ENCODE peak calls at places on chromosomes 2 and 18, in ten cellular contexts. P, L, E, W, H, X, I, K, J and Q are unnamed samples.

GRCh38 chr2:186558512-186559276 is 31.2 kb upstream of the ITGAV start:
- DNase-seq in W (peak; percentile 45), X (peak; percentile 54), E (no peak), J (no peak), P (no peak), H (no peak), I (no peak), L (no peak), K (no peak), Q (no peak)

GRCh38 chr2:177530513-177531039 is 138.0 kb downstream of the AGPS start:
- DNase-seq in I (no peak), L (no peak), W (no peak), H (no peak), E (no peak), P (no peak), K (no peak), J (no peak), X (no peak), Q (no peak)

GRCh38 chr2:235026137-235026536 is 74.3 kb downstream of the SH3BP4 start:
- DNase-seq in E (no peak), W (peak; percentile 75), P (peak; percentile 61), I (no peak), K (peak; percentile 67), H (no peak), L (peak; percentile 88), J (no peak), X (peak; percentile 84), Q (peak; percentile 15)

GRCh38 chr2:192877159-192877558 is 682.4 kb upstream of the TMEFF2 start:
- DNase-seq in X (no peak), H (no peak), J (no peak), L (no peak), K (no peak), E (peak; percentile 23), W (no peak), P (no peak), I (no peak), Q (no peak)

GRCh38 chr2:201347154-201347553 is 10.0 kb downstream of the FLACC1 start:
- DNase-seq in E (no peak), J (no peak), L (no peak), I (no peak), W (no peak), P (no peak), X (no peak), K (no peak), H (no peak), Q (no peak)

GRCh38 chr18:77320960-77321559 is 71.4 kb downstream of the GALR1 start:
- DNase-seq in E (no peak), H (no peak), L (no peak), X (no peak), P (no peak), J (no peak), I (no peak), W (no peak), K (no peak), Q (no peak)

GRCh38 chr2:120874401-120874821 is 138.7 kb downstream of the GLI2 start:
- DNase-seq in H (no peak), P (no peak), X (no peak), J (no peak), W (no peak), L (no peak), I (no peak), E (no peak), K (no peak), Q (no peak)

GRCh38 chr2:3785890-3786273 is 82.5 kb downstream of the DCDC2C start:
- DNase-seq in L (no peak), H (no peak), K (no peak), W (no peak), E (no peak), P (no peak), X (no peak), J (no peak), I (no peak), Q (no peak)

GRCh38 chr18:63619661-63620060 is 24.4 kb downstream of the SERPINB4 start:
- DNase-seq in W (peak; percentile 8), L (no peak), I (no peak), E (no peak), J (no peak), H (no peak), X (no peak), P (no peak), K (no peak), Q (no peak)

DNA sequence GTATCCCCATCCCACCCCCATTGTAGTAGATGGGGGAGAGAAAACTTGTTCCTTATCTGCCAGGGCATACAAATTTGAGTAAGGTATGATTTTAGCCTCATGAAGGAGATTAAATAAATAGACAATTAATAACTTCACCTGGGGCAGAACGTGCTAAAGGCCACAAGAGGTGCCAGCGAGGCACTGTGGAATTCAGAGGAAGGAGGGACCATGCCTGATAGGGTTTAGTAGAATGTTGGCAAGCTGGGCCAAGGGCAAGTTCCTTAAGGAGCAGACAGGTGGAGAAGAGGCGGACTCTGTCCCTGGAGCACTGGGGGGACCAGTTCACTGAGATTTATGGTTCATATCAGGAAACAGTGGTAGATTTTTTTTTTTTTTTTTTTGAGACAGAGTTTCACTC is 22.5 kb downstream of the STAMBP start:
- DNase-seq in W (peak; percentile 13), K (peak; percentile 17), P (peak; percentile 27), H (peak; percentile 28), L (no peak), E (peak; percentile 58), J (no peak), X (peak; percentile 3), I (no peak), Q (no peak)
- TF ChIP-seq CTCF in W (peak; percentile 16), K (no peak), P (no peak), H (peak; percentile 30), L (peak; percentile 14), E (peak; percentile 56), J (no peak), X (peak; percentile 20), I (peak; percentile 62), Q (no peak)

DNA sequence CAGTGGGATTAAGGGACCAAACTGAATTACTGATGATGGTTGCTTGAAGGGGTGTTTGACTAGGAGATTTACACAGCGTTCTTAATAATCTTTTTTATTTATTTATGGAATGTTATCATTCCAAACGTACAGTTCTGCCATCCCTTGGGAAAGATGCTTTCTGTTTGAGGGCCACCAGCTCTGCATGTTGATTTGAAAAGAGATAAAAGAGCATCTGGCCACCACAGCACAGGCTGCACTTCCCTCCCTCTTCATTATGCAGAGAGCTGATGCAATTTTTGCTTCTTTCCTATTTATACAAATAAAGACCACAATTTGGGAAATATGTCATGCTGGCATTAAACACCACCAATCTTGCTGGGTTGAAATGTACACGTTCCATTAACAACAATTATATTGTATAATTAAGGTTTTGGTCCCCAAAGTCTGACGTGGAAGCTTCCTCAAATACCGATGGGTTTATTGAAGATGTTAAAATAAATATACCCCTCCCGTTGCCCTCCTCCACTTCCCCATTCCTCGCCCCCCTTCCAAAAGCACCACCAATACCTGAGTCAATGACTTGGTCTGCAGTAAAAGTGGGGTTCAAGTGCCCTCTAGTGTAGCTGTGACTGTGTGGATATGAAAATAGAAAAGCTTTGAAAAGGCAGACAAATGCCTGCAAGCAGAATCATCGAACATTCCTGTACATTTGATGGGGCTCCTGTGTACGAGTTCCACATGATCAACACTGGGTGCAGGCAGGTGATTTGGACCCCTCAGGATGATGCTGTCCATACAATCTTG is 211.9 kb downstream of the HRH4 start:
- DNase-seq in P (no peak), J (no peak), K (no peak), X (no peak), I (no peak), L (no peak), E (peak; percentile 14), W (no peak), H (no peak), Q (no peak)
- TF ChIP-seq CTCF in P (no peak), J (peak; percentile 16), K (no peak), X (no peak), I (peak; percentile 29), L (no peak), E (peak; percentile 32), W (no peak), H (no peak), Q (peak; percentile 37)

GRCh38 chr2:69134546-69134945 is 121.6 kb downstream of the ANTXR1 start:
- DNase-seq in H (no peak), X (no peak), L (no peak), I (no peak), W (no peak), E (no peak), K (no peak), P (no peak), J (no peak), Q (no peak)
- TF ChIP-seq CTCF in H (no peak), X (no peak), L (no peak), I (no peak), W (no peak), E (no peak), K (no peak), P (no peak), J (no peak), Q (no peak)

GRCh38 chr2:162312853-162313252 is 5.6 kb downstream of the IFIH1 start:
- DNase-seq in J (no peak), W (no peak), I (no peak), X (no peak), K (no peak), P (no peak), L (no peak), H (no peak), E (no peak), Q (no peak)

GRCh38 chr2:162316590-162316989 is 1.9 kb downstream of the IFIH1 start:
- DNase-seq in X (no peak), L (no peak), J (no peak), P (no peak), W (no peak), H (no peak), K (no peak), I (no peak), E (no peak), Q (no peak)

GRCh38 chr2:162317910-162318279 is 589 bp downstream of the IFIH1 start:
- DNase-seq in I (peak; percentile 57), E (peak; percentile 32), P (peak; percentile 33), K (peak; percentile 41), H (peak; percentile 38), W (peak; percentile 12), X (no peak), L (peak; percentile 26), J (no peak), Q (no peak)

GRCh38 chr2:162317058-162317742 is 1.3 kb downstream of the IFIH1 start:
- DNase-seq in I (no peak), E (no peak), P (no peak), J (no peak), X (no peak), K (no peak), W (no peak), H (peak; percentile 15), L (no peak), Q (no peak)

DNA sequence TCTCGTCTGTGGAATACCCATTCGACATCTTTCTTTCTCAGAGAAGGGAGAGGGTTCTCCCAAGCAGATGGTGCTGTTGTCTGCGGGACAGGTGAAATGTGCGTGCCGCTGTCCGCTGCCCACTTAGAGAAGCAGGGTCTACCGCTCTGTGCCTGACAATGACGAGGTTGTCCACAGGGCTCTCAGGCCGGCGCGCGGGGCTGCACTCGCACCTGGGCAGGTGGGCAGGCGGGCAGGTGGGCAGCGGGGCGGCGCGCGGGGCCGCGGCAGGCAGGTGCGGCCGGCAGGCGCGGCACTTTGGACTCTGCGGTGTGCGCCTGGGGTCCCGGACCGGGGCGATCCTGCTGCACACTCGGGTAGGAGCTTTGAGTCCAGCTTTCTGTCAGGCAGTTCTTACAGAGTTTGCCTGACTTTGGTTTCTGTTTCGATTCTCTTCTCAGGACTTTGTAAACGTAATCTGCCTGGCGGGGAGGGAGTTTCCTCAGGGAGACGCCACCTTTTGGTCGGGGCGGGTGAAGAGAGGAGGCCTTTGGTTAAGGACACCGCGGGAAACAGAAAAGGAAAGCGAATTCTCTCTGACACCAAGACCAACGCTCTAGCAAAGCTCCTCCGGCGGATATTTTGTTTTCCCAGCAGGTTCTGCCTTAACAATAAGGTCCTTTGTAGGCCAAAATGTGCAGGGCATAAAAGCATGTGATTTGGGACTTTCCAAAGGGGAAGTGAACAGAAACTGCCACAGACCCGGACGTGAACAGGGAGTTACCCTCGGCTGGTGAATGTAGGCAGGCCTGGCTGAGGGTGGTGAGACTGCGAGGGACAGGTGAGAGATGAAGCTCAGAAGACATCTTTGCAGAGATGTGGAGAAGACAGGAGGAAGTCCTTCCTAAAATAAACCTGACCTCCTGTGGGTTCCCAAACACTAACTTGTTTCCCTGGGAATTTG is at the start of gene IFIH1:
- DNase-seq in E (peak; percentile 89), X (peak; percentile 90), I (peak; percentile 73), K (peak; percentile 87), L (peak; percentile 81), P (peak; percentile 88), J (peak; percentile 54), H (peak; percentile 94), W (peak; percentile 92), Q (peak; percentile 65)
- TF ChIP-seq CTCF in E (peak; percentile 31), X (peak; percentile 42), I (peak; percentile 41), K (peak; percentile 12), L (no peak), P (no peak), J (peak; percentile 20), H (peak; percentile 24), W (peak; percentile 59), Q (peak; percentile 53)